ENCODE peak calls at places on chromosomes 16 and 17, in seven cellular contexts. One of them, this sample, is unnamed.

GRCh38 chr16:57528499-57529323 is 7.7 kb downstream of the CCDC102A start:
- DNase-seq in CD4-positive, alpha-beta T cell: no peak
- DNase-seq in A549: no peak
- DNase-seq in PC-3: no peak
- DNase-seq in suprapubic skin: peak
- DNase-seq in thoracic aorta: no peak
- DNase-seq in psoas muscle: no peak
- DNase-seq in this sample: no peak

GRCh38 chr17:77558846-77559626 is 399.5 kb upstream of the TNRC6C start:
- DNase-seq in suprapubic skin: no peak
- DNase-seq in thoracic aorta: no peak
- DNase-seq in PC-3: peak
- DNase-seq in CD4-positive, alpha-beta T cell: no peak
- DNase-seq in psoas muscle: no peak
- DNase-seq in A549: no peak
- DNase-seq in this sample: no peak

GRCh38 chr17:42421479-42422332 is 1.4 kb downstream of the CAVIN1 start:
- DNase-seq in suprapubic skin: peak
- DNase-seq in PC-3: no peak
- DNase-seq in A549: no peak
- DNase-seq in CD4-positive, alpha-beta T cell: no peak
- DNase-seq in thoracic aorta: no peak
- DNase-seq in psoas muscle: peak
- DNase-seq in this sample: peak

GRCh38 chr17:31573047-31573446 is 181.6 kb downstream of the RAB11FIP4 start:
- DNase-seq in thoracic aorta: no peak
- DNase-seq in suprapubic skin: no peak
- DNase-seq in A549: no peak
- DNase-seq in psoas muscle: no peak
- DNase-seq in CD4-positive, alpha-beta T cell: no peak
- DNase-seq in PC-3: no peak
- DNase-seq in this sample: no peak

GRCh38 chr17:48842746-48843145 is 11.9 kb downstream of the CALCOCO2 start:
- DNase-seq in PC-3: no peak
- DNase-seq in CD4-positive, alpha-beta T cell: no peak
- DNase-seq in psoas muscle: no peak
- DNase-seq in A549: no peak
- DNase-seq in thoracic aorta: no peak
- DNase-seq in suprapubic skin: no peak
- DNase-seq in this sample: no peak

GRCh38 chr16:15993541-15993940 is 44.1 kb downstream of the ABCC1 start:
- DNase-seq in CD4-positive, alpha-beta T cell: no peak
- DNase-seq in psoas muscle: no peak
- DNase-seq in PC-3: no peak
- DNase-seq in suprapubic skin: no peak
- DNase-seq in thoracic aorta: no peak
- DNase-seq in A549: no peak
- DNase-seq in this sample: no peak

GRCh38 chr16:3060339-3061127 is 4.9 kb upstream of the IL32 start:
- DNase-seq in A549: no peak
- DNase-seq in thoracic aorta: no peak
- DNase-seq in psoas muscle: no peak
- DNase-seq in CD4-positive, alpha-beta T cell: no peak
- DNase-seq in PC-3: no peak
- DNase-seq in suprapubic skin: no peak
- DNase-seq in this sample: no peak

GRCh38 chr17:40819528-40820125 is 2.8 kb downstream of the KRT10 start:
- DNase-seq in psoas muscle: no peak
- DNase-seq in A549: peak
- DNase-seq in suprapubic skin: no peak
- DNase-seq in thoracic aorta: no peak
- DNase-seq in CD4-positive, alpha-beta T cell: no peak
- DNase-seq in PC-3: no peak
- DNase-seq in this sample: peak

GRCh38 chr16:71923941-71924690 is 28.8 kb downstream of the IST1 start:
- DNase-seq in CD4-positive, alpha-beta T cell: no peak
- DNase-seq in A549: no peak
- DNase-seq in psoas muscle: no peak
- DNase-seq in PC-3: peak
- DNase-seq in thoracic aorta: no peak
- DNase-seq in suprapubic skin: no peak
- DNase-seq in this sample: no peak

GRCh38 chr16:9159839-9160550 is 68.6 kb downstream of the HAPSTR1 start:
- DNase-seq in PC-3: peak
- DNase-seq in CD4-positive, alpha-beta T cell: no peak
- DNase-seq in psoas muscle: no peak
- DNase-seq in A549: peak
- DNase-seq in suprapubic skin: no peak
- DNase-seq in thoracic aorta: no peak
- DNase-seq in this sample: peak

GRCh38 chr17:17567631-17568030 is 23.9 kb downstream of the PEMT start:
- DNase-seq in PC-3: no peak
- DNase-seq in thoracic aorta: peak
- DNase-seq in suprapubic skin: no peak
- DNase-seq in A549: no peak
- DNase-seq in CD4-positive, alpha-beta T cell: no peak
- DNase-seq in psoas muscle: peak
- DNase-seq in this sample: no peak

GRCh38 chr17:29115435-29115834 is 64.8 kb downstream of the MYO18A start:
- DNase-seq in PC-3: no peak
- DNase-seq in psoas muscle: no peak
- DNase-seq in A549: no peak
- DNase-seq in thoracic aorta: no peak
- DNase-seq in CD4-positive, alpha-beta T cell: no peak
- DNase-seq in suprapubic skin: no peak
- DNase-seq in this sample: no peak

GRCh38 chr17:43940630-43941029 is 1.6 kb downstream of the PPY start:
- DNase-seq in CD4-positive, alpha-beta T cell: no peak
- DNase-seq in suprapubic skin: no peak
- DNase-seq in A549: peak
- DNase-seq in psoas muscle: no peak
- DNase-seq in thoracic aorta: no peak
- DNase-seq in PC-3: peak
- DNase-seq in this sample: no peak

GRCh38 chr17:18860161-18860972 is 2.4 kb downstream of the PRPSAP2 start:
- DNase-seq in PC-3: peak
- DNase-seq in suprapubic skin: no peak
- DNase-seq in A549: no peak
- DNase-seq in CD4-positive, alpha-beta T cell: no peak
- DNase-seq in psoas muscle: no peak
- DNase-seq in thoracic aorta: no peak
- DNase-seq in this sample: peak

GRCh38 chr17:28906276-28907051 is 3.6 kb upstream of the DHRS13 start:
- DNase-seq in PC-3: no peak
- DNase-seq in thoracic aorta: no peak
- DNase-seq in psoas muscle: no peak
- DNase-seq in suprapubic skin: no peak
- DNase-seq in A549: no peak
- DNase-seq in CD4-positive, alpha-beta T cell: no peak
- DNase-seq in this sample: no peak

GRCh38 chr16:46621006-46621629 is at the start of gene SHCBP1:
- DNase-seq in PC-3: peak
- DNase-seq in thoracic aorta: peak
- DNase-seq in CD4-positive, alpha-beta T cell: peak
- DNase-seq in psoas muscle: peak
- DNase-seq in suprapubic skin: peak
- DNase-seq in A549: peak
- DNase-seq in this sample: peak

GRCh38 chr16:80151706-80152073 is 389.1 kb upstream of the DYNLRB2 start:
- DNase-seq in A549: no peak
- DNase-seq in thoracic aorta: no peak
- DNase-seq in CD4-positive, alpha-beta T cell: no peak
- DNase-seq in suprapubic skin: no peak
- DNase-seq in psoas muscle: no peak
- DNase-seq in PC-3: no peak
- DNase-seq in this sample: no peak

DNA sequence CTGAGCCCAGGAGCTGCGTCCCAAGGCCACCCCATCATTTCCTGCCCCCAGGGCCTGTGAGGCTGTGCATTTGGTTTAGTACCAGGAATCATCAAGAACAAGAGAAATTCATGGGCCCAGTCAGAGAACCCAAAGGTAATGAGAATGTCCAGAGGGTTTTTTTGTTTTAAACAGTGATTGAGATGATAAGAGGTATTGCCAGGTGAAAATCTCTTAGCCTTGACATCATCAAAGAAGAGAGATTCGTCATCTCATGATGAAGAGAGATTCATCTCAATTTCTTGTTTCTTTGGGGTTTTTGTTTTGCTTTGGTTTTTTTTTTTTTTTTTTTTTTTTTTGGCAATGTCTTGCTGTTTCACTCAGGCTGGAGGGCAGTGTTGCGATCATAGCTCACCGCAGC is 170.6 kb upstream of the CACNG5 start:
- DNase-seq in A549: no peak
- DNase-seq in psoas muscle: no peak
- DNase-seq in suprapubic skin: no peak
- DNase-seq in CD4-positive, alpha-beta T cell: no peak
- DNase-seq in thoracic aorta: no peak
- DNase-seq in PC-3: no peak
- DNase-seq in this sample: no peak
- TF ChIP-seq CTCF in A549: no peak
- TF ChIP-seq CTCF in psoas muscle: no peak
- TF ChIP-seq CTCF in suprapubic skin: no peak
- TF ChIP-seq CTCF in CD4-positive, alpha-beta T cell: no peak
- TF ChIP-seq CTCF in thoracic aorta: no peak
- TF ChIP-seq CTCF in PC-3: no peak
- TF ChIP-seq CTCF in this sample: no peak

GRCh38 chr17:47225911-47226688 is 17.0 kb downstream of the MYL4 start:
- DNase-seq in thoracic aorta: no peak
- DNase-seq in A549: no peak
- DNase-seq in psoas muscle: no peak
- DNase-seq in PC-3: no peak
- DNase-seq in CD4-positive, alpha-beta T cell: no peak
- DNase-seq in suprapubic skin: no peak
- DNase-seq in this sample: no peak
- H3K27ac ChIP-seq in thoracic aorta: peak
- H3K27ac ChIP-seq in A549: peak
- H3K27ac ChIP-seq in psoas muscle: peak
- H3K27ac ChIP-seq in PC-3: peak
- H3K27ac ChIP-seq in CD4-positive, alpha-beta T cell: no peak
- H3K27ac ChIP-seq in suprapubic skin: peak
- H3K27ac ChIP-seq in this sample: no peak

DNA sequence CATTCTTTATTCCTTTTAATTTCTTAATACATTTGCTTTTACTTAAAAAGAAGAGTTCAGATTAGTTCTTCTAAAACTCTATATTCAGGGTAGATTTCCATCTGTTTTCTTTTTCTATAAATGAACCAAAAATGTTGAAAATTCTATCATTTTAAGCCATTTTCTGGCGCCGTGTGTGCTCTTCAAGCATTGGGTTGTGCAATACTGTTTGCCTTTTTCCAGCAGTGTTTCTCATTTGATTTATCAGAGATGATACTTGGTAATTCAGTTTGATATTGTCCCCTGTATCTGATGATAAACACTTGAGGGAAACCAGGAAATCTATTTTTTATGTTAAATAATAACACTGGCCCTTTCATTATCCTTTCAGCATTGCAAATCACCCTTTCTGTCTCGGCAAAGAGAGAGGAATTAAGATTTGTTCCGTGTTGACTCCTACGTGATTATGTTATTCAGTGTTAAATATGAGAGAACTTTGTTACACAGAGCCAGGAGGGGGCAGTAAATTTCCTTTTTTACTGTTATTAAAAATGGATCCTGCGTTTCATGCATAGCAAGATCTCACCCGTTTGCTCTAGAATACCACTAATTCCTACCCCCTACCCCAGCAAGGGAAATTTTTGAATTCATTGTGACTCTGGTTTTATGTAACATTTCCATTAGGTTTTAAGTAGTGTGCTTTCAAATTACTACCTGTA is 606.9 kb upstream of the RBFOX1 start:
- DNase-seq in PC-3: peak
- DNase-seq in suprapubic skin: no peak
- DNase-seq in thoracic aorta: no peak
- DNase-seq in A549: no peak
- DNase-seq in psoas muscle: no peak
- DNase-seq in CD4-positive, alpha-beta T cell: no peak
- DNase-seq in this sample: no peak
- TF ChIP-seq CTCF in PC-3: peak
- TF ChIP-seq CTCF in suprapubic skin: no peak
- TF ChIP-seq CTCF in thoracic aorta: no peak
- TF ChIP-seq CTCF in A549: no peak
- TF ChIP-seq CTCF in psoas muscle: no peak
- TF ChIP-seq CTCF in CD4-positive, alpha-beta T cell: no peak
- TF ChIP-seq CTCF in this sample: no peak

GRCh38 chr16:86910821-86911220 is 332.5 kb downstream of the FOXL1 start:
- DNase-seq in thoracic aorta: no peak
- DNase-seq in CD4-positive, alpha-beta T cell: no peak
- DNase-seq in A549: no peak
- DNase-seq in PC-3: no peak
- DNase-seq in psoas muscle: no peak
- DNase-seq in suprapubic skin: no peak
- DNase-seq in this sample: no peak

GRCh38 chr16:86913886-86914285 is 335.5 kb downstream of the FOXL1 start:
- DNase-seq in suprapubic skin: no peak
- DNase-seq in A549: no peak
- DNase-seq in thoracic aorta: no peak
- DNase-seq in CD4-positive, alpha-beta T cell: no peak
- DNase-seq in psoas muscle: no peak
- DNase-seq in PC-3: no peak
- DNase-seq in this sample: no peak

GRCh38 chr16:86910146-86910805 is 331.9 kb downstream of the FOXL1 start:
- DNase-seq in PC-3: no peak
- DNase-seq in psoas muscle: no peak
- DNase-seq in A549: no peak
- DNase-seq in thoracic aorta: no peak
- DNase-seq in CD4-positive, alpha-beta T cell: no peak
- DNase-seq in suprapubic skin: no peak
- DNase-seq in this sample: no peak

GRCh38 chr16:86909359-86910145 is 331.2 kb downstream of the FOXL1 start:
- DNase-seq in suprapubic skin: no peak
- DNase-seq in CD4-positive, alpha-beta T cell: no peak
- DNase-seq in psoas muscle: no peak
- DNase-seq in A549: no peak
- DNase-seq in thoracic aorta: no peak
- DNase-seq in PC-3: no peak
- DNase-seq in this sample: no peak

GRCh38 chr16:86911311-86911999 is 333.1 kb downstream of the FOXL1 start:
- DNase-seq in suprapubic skin: no peak
- DNase-seq in PC-3: no peak
- DNase-seq in thoracic aorta: no peak
- DNase-seq in CD4-positive, alpha-beta T cell: no peak
- DNase-seq in psoas muscle: no peak
- DNase-seq in A549: no peak
- DNase-seq in this sample: no peak
- H3K27ac ChIP-seq in suprapubic skin: no peak
- H3K27ac ChIP-seq in PC-3: no peak
- H3K27ac ChIP-seq in thoracic aorta: no peak
- H3K27ac ChIP-seq in CD4-positive, alpha-beta T cell: no peak
- H3K27ac ChIP-seq in psoas muscle: no peak
- H3K27ac ChIP-seq in A549: no peak
- H3K27ac ChIP-seq in this sample: no peak